ENCODE peak calls at places on chromosomes 7 and 10, in four cellular contexts. I is SK-N-SH, M is IMR-90, P is K562. K is an unnamed sample.

GRCh38 chr10:16893664-16894063 is 76.4 kb upstream of the RSU1 start:
- DNase-seq in I (no peak), M (no peak), P (no peak), K (no peak)

GRCh38 chr10:32891261-32891660 is 66.8 kb downstream of the ITGB1 start:
- DNase-seq in I (no peak), M (no peak), P (no peak), K (no peak)

GRCh38 chr7:36512607-36513006 is 122.9 kb downstream of the ANLN start:
- DNase-seq in I (peak; percentile 45), M (no peak), P (peak; percentile 25), K (no peak)

GRCh38 chr10:104034401-104035053 is 51.2 kb downstream of the COL17A1 start:
- DNase-seq in I (no peak), M (no peak), P (no peak), K (no peak)

GRCh38 chr7:94395141-94396041 is 696 bp downstream of the COL1A2 start:
- DNase-seq in I (peak; percentile 76), M (peak; percentile 90), P (peak; percentile 84), K (peak; percentile 76)

GRCh38 chr10:42975558-42976352 is 101.1 kb upstream of the RET start:
- DNase-seq in I (peak; percentile 44), M (no peak), P (no peak), K (peak; percentile 18)

GRCh38 chr7:94823952-94824351 is 83.4 kb upstream of the PPP1R9A start:
- DNase-seq in I (no peak), M (peak; percentile 1), P (no peak), K (peak; percentile 1)

GRCh38 chr7:30433082-30433481 is 45.5 kb downstream of the NOD1 start:
- DNase-seq in I (no peak), M (peak; percentile 75), P (no peak), K (no peak)

GRCh38 chr10:125641398-125641797 is 41.6 kb downstream of the TEX36 start:
- DNase-seq in I (no peak), M (no peak), P (no peak), K (no peak)

GRCh38 chr10:132665946-132666732 is 119.8 kb downstream of the NKX6-2 start:
- DNase-seq in I (no peak), M (peak; percentile 97), P (peak; percentile 20), K (peak; percentile 71)

GRCh38 chr10:132411561-132412253 is 14.7 kb downstream of the PWWP2B start:
- DNase-seq in I (peak; percentile 75), M (peak; percentile 20), P (peak; percentile 19), K (no peak)

GRCh38 chr7:64618785-64619456 is 47.0 kb upstream of the ZNF107 start:
- DNase-seq in I (peak; percentile 53), M (peak; percentile 60), P (peak; percentile 43), K (no peak)

GRCh38 chr10:44399478-44400451 is 14.9 kb upstream of the CXCL12 start:
- DNase-seq in I (no peak), M (no peak), P (no peak), K (no peak)

GRCh38 chr7:44581426-44581906 is 565 bp downstream of the TMED4 start:
- DNase-seq in I (no peak), M (no peak), P (no peak), K (peak; percentile 21)

GRCh38 chr7:126450269-126450671 is 802.5 kb downstream of the GRM8 start:
- DNase-seq in I (no peak), M (no peak), P (no peak), K (no peak)

GRCh38 chr10:71852335-71852937 is 1.4 kb upstream of the PSAP start:
- DNase-seq in I (no peak), M (no peak), P (no peak), K (no peak)

GRCh38 chr10:34758447-34758996 is 56.6 kb downstream of the PARD3 start:
- DNase-seq in I (no peak), M (peak; percentile 96), P (peak; percentile 39), K (peak; percentile 92)

GRCh38 chr10:78656815-78657621 is 411.7 kb upstream of the ZMIZ1 start:
- DNase-seq in I (peak; percentile 78), M (no peak), P (no peak), K (no peak)

GRCh38 chr10:129820451-129820850 is 143.6 kb downstream of the EBF3 start:
- DNase-seq in I (no peak), M (no peak), P (no peak), K (no peak)

GRCh38 chr10:125710267-125710563 is 9.3 kb upstream of the EDRF1 start:
- DNase-seq in I (no peak), M (no peak), P (no peak), K (no peak)

GRCh38 chr10:119315128-119316001 is 108.0 kb downstream of the GRK5 start:
- DNase-seq in I (no peak), M (peak; percentile 98), P (peak; percentile 50), K (peak; percentile 85)

GRCh38 chr7:141960687-141961422 is 12.7 kb downstream of the TAS2R38 start:
- DNase-seq in I (no peak), M (no peak), P (no peak), K (no peak)

GRCh38 chr7:37899712-37900247 is 16.8 kb downstream of the SFRP4 start:
- DNase-seq in I (no peak), M (no peak), P (no peak), K (no peak)

GRCh38 chr10:110368002-110368401 is 63.3 kb upstream of the SMNDC1 start:
- DNase-seq in I (no peak), M (peak; percentile 61), P (peak; percentile 37), K (no peak)

GRCh38 chr10:127976701-127977367 is 69.9 kb downstream of the PTPRE start:
- DNase-seq in I (peak; percentile 46), M (no peak), P (no peak), K (no peak)

GRCh38 chr10:89047397-89047796 is 56.8 kb downstream of the FAS start:
- DNase-seq in I (no peak), M (no peak), P (no peak), K (no peak)

GRCh38 chr10:103281753-103282152 is 4.8 kb downstream of the INA start:
- DNase-seq in I (peak; percentile 45), M (peak; percentile 43), P (peak; percentile 13), K (no peak)

GRCh38 chr7:98286093-98286525 is 4.6 kb downstream of the BRI3 start:
- DNase-seq in I (peak; percentile 33), M (peak; percentile 55), P (peak; percentile 32), K (peak; percentile 47)

GRCh38 chr10:60286436-60287023 is 103.1 kb downstream of the ANK3 start:
- DNase-seq in I (no peak), M (no peak), P (no peak), K (no peak)

GRCh38 chr7:44897299-44897698 is 12.0 kb upstream of the PURB start:
- DNase-seq in I (no peak), M (no peak), P (no peak), K (no peak)

GRCh38 chr10:14757394-14757793 is 17.3 kb downstream of the FAM107B start:
- DNase-seq in I (no peak), M (no peak), P (no peak), K (no peak)

GRCh38 chr7:27213150-27213903 is 13.4 kb upstream of the HOXA13 start:
- DNase-seq in I (peak; percentile 67), M (no peak), P (no peak), K (no peak)

GRCh38 chr7:100604976-100605911 is 3.1 kb downstream of the PCOLCE start:
- DNase-seq in I (no peak), M (no peak), P (peak; percentile 74), K (peak; percentile 48)

GRCh38 chr10:78537018-78537417 is 503.4 kb downstream of the RPS24 start:
- DNase-seq in I (no peak), M (no peak), P (no peak), K (no peak)

GRCh38 chr7:50207251-50207564 is 97.3 kb upstream of the IKZF1 start:
- DNase-seq in I (no peak), M (no peak), P (no peak), K (no peak)

GRCh38 chr7:135757719-135758411 is 9.3 kb upstream of the FAM180A start:
- DNase-seq in I (no peak), M (peak; percentile 54), P (no peak), K (no peak)
- TF ChIP-seq RCOR1 in I (no peak), M (no peak), P (no peak), K (no peak)

GRCh38 chr10:10734356-10735064 is 283.2 kb upstream of the CELF2 start:
- DNase-seq in I (no peak), M (no peak), P (no peak), K (no peak)

GRCh38 chr10:10726101-10726500 is 291.6 kb upstream of the CELF2 start:
- DNase-seq in I (no peak), M (no peak), P (no peak), K (no peak)

GRCh38 chr10:10727812-10728211 is 289.9 kb upstream of the CELF2 start:
- DNase-seq in I (no peak), M (no peak), P (no peak), K (no peak)

GRCh38 chr10:10725196-10725595 is 292.5 kb upstream of the CELF2 start:
- DNase-seq in I (no peak), M (no peak), P (no peak), K (no peak)

GRCh38 chr10:10730644-10731043 is 287.0 kb upstream of the CELF2 start:
- DNase-seq in I (no peak), M (no peak), P (no peak), K (no peak)
- TF ChIP-seq RCOR1 in I (no peak), M (no peak), P (no peak), K (no peak)

DNA sequence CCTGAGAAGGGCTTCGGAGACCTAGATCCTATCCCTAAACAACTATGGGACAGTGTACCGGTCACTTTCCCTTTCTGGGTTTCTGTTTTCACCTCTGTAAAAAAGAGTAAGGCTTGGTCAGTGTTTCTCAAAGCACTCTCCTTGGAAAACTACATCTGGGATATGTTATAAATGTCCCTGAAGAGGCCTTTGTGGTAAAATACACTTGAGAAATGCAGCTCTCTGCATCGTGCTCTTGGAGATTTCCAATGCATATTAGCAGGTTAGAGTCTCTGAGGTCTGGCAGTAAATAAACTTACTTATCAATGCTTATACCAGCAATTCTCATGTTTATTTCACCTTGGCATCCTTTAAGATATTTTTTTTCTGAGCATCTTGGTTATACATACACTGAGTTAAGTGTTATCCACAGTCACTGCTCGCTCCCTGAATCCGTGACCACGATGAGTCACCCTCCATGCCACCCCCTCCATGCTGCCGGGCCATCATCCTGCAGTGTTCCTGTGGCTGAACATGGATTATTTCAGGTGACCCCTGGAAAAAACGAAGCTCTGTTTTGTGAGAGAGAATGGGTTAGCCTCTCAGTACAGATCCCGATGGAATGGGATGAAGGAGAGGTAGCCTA is 3.3 kb upstream of the TBXAS1 start:
- DNase-seq in I (no peak), M (peak; percentile 81), P (no peak), K (no peak)
- TF ChIP-seq RCOR1 in I (no peak), M (no peak), P (no peak), K (no peak)

GRCh38 chr7:88169717-88170320 is 50.0 kb downstream of the SRI start:
- DNase-seq in I (peak; percentile 15), M (peak; percentile 5), P (no peak), K (peak; percentile 11)
- TF ChIP-seq RCOR1 in I (no peak), M (no peak), P (no peak), K (no peak)

K was measured in A549.